ENCODE peak calls at places on chromosome 12, in eight cellular contexts. A is occipital lobe, H is NCI-H2081, I is AG09309, U is neural crest cell, Y is AG04450, O is RWPE2, X is lower leg skin. M is an unnamed sample.

GRCh38 chr12:10220398-10221077 is 7.9 kb downstream of the GABARAPL1 start:
- DNase-seq in Y (no peak), A (peak; percentile 31), O (no peak), H (no peak), I (no peak), U (no peak), X (peak; percentile 95), M (no peak)

GRCh38 chr12:12891646-12892355 is 439 bp downstream of the GPRC5A start:
- DNase-seq in A (no peak), Y (no peak), X (no peak), H (no peak), O (no peak), U (no peak), I (no peak), M (no peak)

GRCh38 chr12:47120736-47121135 is 41.0 kb upstream of the AMIGO2 start:
- DNase-seq in I (no peak), U (no peak), Y (no peak), O (no peak), X (no peak), H (no peak), A (no peak), M (no peak)

GRCh38 chr12:58090685-58091084 is 149.3 kb downstream of the ATP23 start:
- DNase-seq in I (no peak), H (no peak), X (no peak), U (no peak), Y (no peak), A (no peak), O (no peak), M (no peak)

GRCh38 chr12:125720961-125721360 is 655.7 kb downstream of the AACS start:
- DNase-seq in X (no peak), U (no peak), I (no peak), O (no peak), A (no peak), Y (no peak), H (no peak), M (no peak)

GRCh38 chr12:123442774-123443173 is 6.3 kb upstream of the RILPL2 start:
- DNase-seq in Y (no peak), A (no peak), I (no peak), H (no peak), U (no peak), O (no peak), X (no peak), M (no peak)

GRCh38 chr12:99918003-99918402 is 66.7 kb downstream of the ANKS1B start:
- DNase-seq in O (no peak), I (no peak), Y (no peak), X (no peak), H (no peak), A (no peak), U (no peak), M (no peak)

GRCh38 chr12:11015775-11016430 is 6.5 kb downstream of the TAS2R19 start:
- DNase-seq in X (no peak), I (no peak), Y (no peak), U (no peak), A (no peak), H (no peak), O (no peak), M (no peak)

GRCh38 chr12:100127766-100128508 is 14.7 kb downstream of the BLTP3B start:
- DNase-seq in A (no peak), I (peak; percentile 61), O (no peak), X (no peak), U (no peak), Y (peak; percentile 38), H (no peak), M (no peak)

GRCh38 chr12:118377891-118378470 is 1.6 kb downstream of the SUDS3 start:
- DNase-seq in H (peak; percentile 43), O (no peak), U (peak; percentile 84), A (peak; percentile 15), X (peak; percentile 94), Y (no peak), I (no peak), M (peak; percentile 60)

GRCh38 chr12:119713551-119714031 is 45.7 kb downstream of the PRKAB1 start:
- DNase-seq in I (no peak), H (no peak), U (no peak), Y (no peak), X (peak; percentile 73), O (no peak), A (no peak), M (no peak)

GRCh38 chr12:121657305-121658008 is 12.0 kb downstream of the MORN3 start:
- DNase-seq in O (no peak), Y (no peak), U (no peak), I (no peak), X (no peak), A (no peak), H (no peak), M (no peak)

GRCh38 chr12:6962285-6963015 is 8.0 kb downstream of the PHB2 start:
- DNase-seq in I (no peak), H (peak; percentile 93), X (no peak), Y (no peak), A (no peak), U (no peak), O (peak; percentile 67), M (no peak)

GRCh38 chr12:74963867-74964331 is 245.7 kb downstream of the KCNC2 start:
- DNase-seq in I (no peak), U (no peak), H (no peak), Y (no peak), O (no peak), X (no peak), A (no peak), M (no peak)

GRCh38 chr12:27843714-27844245 is 63.7 kb upstream of the MANSC4 start:
- DNase-seq in X (no peak), I (no peak), Y (no peak), A (no peak), H (no peak), O (no peak), U (no peak), M (no peak)

GRCh38 chr12:46944771-46945170 is 119.0 kb upstream of the SLC38A4 start:
- DNase-seq in X (no peak), H (no peak), U (no peak), A (no peak), O (no peak), Y (no peak), I (no peak), M (no peak)